ENCODE peak calls at places on chromosomes 16 and 17, in five cellular contexts. X, R, N, O and T are unnamed samples. For H3K9me3, the result is how much of the 10 kb centered on the place peaks cover.

GRCh38 chr17:35160354-35161201 is 13.0 kb downstream of the UNC45B start:
- DNase-seq in X (no peak), O (no peak), N (no peak), R (no peak), T (no peak)

GRCh38 chr16:56600398-56600999 is 7.9 kb upstream of the MT2A start:
- DNase-seq in N (peak), O (no peak), X (no peak), R (no peak), T (no peak)

GRCh38 chr16:22638393-22639206 is 127.9 kb downstream of the NPIPB5 start:
- DNase-seq in N (no peak), X (no peak), R (no peak), O (no peak), T (no peak)

GRCh38 chr17:75345514-75346167 is 56.4 kb upstream of the SLC25A19 start:
- DNase-seq in R (no peak), N (no peak), O (peak), X (no peak), T (no peak)

GRCh38 chr16:9844361-9844760 is 337.9 kb downstream of the GRIN2A start:
- DNase-seq in X (no peak), N (no peak), O (no peak), R (no peak), T (no peak)

GRCh38 chr17:38873646-38874380 is 4.0 kb downstream of the LASP1 start:
- DNase-seq in R (no peak), N (peak), X (peak), O (peak), T (no peak)

GRCh38 chr16:3595110-3595486 is 16.3 kb downstream of the SLX4 start:
- DNase-seq in O (no peak), X (no peak), R (no peak), N (no peak), T (no peak)

GRCh38 chr16:1877804-1878203 is 5.8 kb upstream of the MEIOB start:
- DNase-seq in O (no peak), X (no peak), N (no peak), R (no peak), T (no peak)

GRCh38 chr16:46972971-46973456 is 460 bp downstream of the DNAJA2 start:
- DNase-seq in N (no peak), X (peak), O (peak), R (peak), T (peak)

GRCh38 chr17:40115101-40115436 is 6.7 kb upstream of the MSL1 start:
- DNase-seq in R (no peak), O (no peak), X (no peak), N (no peak), T (no peak)

GRCh38 chr16:75236736-75237397 is 14.6 kb downstream of the BCAR1 start:
- DNase-seq in X (peak), O (peak), N (no peak), R (no peak), T (no peak)

GRCh38 chr17:42488032-42488431 is 29.4 kb downstream of the ATP6V0A1 start:
- DNase-seq in R (no peak), N (no peak), O (no peak), X (no peak), T (no peak)

GRCh38 chr16:69294051-69294450 is 17.1 kb upstream of the VPS4A start:
- DNase-seq in R (no peak), O (no peak), X (no peak), N (no peak), T (no peak)

GRCh38 chr17:35315283-35315682 is 58.1 kb downstream of the SLFN11 start:
- DNase-seq in X (no peak), R (peak), N (no peak), O (no peak), T (no peak)

GRCh38 chr16:86730086-86730485 is 151.7 kb downstream of the FOXL1 start:
- DNase-seq in X (no peak), N (no peak), O (no peak), R (no peak), T (no peak)

GRCh38 chr17:47660064-47660492 is 10.4 kb downstream of the KPNB1 start:
- DNase-seq in N (no peak), X (no peak), R (no peak), O (no peak), T (no peak)

GRCh38 chr16:48607056-48607825 is 2.7 kb downstream of the N4BP1 start:
- DNase-seq in N (no peak), X (no peak), R (no peak), O (no peak), T (no peak)

GRCh38 chr16:51359141-51359960 is 208.3 kb upstream of the SALL1 start:
- DNase-seq in N (no peak), R (peak), X (peak), O (peak), T (no peak)

GRCh38 chr17:21823643-21824042 is 131.3 kb downstream of the KCNJ18 start:
- DNase-seq in O (no peak), X (no peak), N (no peak), R (no peak), T (no peak)
- H3K9me3 ChIP-seq in O (half or more), X (under half), N (under half), R (under half), T (under half)

GRCh38 chr17:61743766-61744165 is 119.6 kb downstream of the BRIP1 start:
- DNase-seq in R (no peak), O (no peak), X (no peak), N (no peak), T (no peak)
- H3K9me3 ChIP-seq in R (under half), O (under half), X (under half), N (under half), T (under half)

DNA sequence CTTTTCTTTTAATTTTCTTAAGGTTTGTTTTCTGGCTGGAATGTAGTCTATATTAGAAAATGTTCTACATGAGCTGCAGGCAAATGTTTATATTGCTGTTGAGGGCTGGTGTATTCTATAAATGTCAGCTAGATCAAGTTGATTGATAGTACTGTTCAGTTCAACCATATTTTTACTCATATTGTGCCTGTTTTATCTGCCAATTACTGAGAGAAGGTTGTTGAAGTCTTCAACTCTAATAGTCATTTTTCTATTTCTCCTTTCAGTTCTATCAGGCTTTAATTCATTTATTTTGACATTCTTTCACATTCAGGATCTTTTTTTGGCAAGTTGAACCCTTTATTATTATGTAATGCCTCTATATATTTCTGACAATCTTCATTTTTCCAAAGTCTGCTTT is 93.2 kb upstream of the HS3ST3A1 start:
- DNase-seq in X (no peak), R (no peak), O (no peak), N (no peak), T (no peak)
- H3K9me3 ChIP-seq in X (under half), R (under half), O (under half), N (under half), T (under half)

DNA sequence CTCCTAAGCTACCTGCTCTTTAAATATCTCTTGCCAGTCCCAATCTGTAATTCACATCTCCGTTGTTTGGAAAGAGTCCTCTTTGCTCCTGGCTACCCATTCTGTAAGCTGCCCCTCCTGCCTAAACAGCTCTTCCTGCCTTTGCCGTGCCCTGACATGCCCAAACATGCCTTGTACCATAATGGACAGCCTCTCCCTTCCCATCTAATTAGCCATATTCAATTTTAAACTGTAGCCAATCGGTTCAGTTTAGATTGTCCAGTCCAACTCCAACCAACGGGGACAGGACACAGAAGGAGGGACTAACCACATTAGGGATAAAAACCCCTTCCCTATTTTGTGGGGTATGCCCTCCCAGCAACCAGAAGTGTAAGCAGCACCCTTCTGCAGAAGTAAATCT is 30.6 kb upstream of the CLEC3A start:
- DNase-seq in N (no peak), O (peak), R (no peak), X (no peak), T (no peak)
- H3K9me3 ChIP-seq in N (under half), O (under half), R (under half), X (under half), T (under half)

GRCh38 chr16:35911899-35912298 is 2452.5 kb downstream of the TP53TG3F start:
- DNase-seq in R (no peak), N (no peak), O (no peak), X (no peak), T (no peak)
- H3K9me3 ChIP-seq in R (under half), N (under half), O (half or more), X (under half), T (under half)

GRCh38 chr17:27429666-27430382 is 26.4 kb upstream of the KSR1 start:
- DNase-seq in N (no peak), R (no peak), X (no peak), O (no peak), T (no peak)
- H3K9me3 ChIP-seq in N (under half), R (under half), X (under half), O (under half), T (under half)